ENCODE peak calls at places on chromosomes 16 and 17, in five cellular contexts. T is stimulated activated CD4-positive, alpha-beta T cell treated with anti-CD3 and anti-CD28 coated beads, Interleukin-4, amount 100 ng/mL, for 1 hour; A is CD8-positive, alpha-beta T cell; M is KG1; O is stimulated activated naive CD8-positive, alpha-beta T cell treated with anti-CD3 and anti-CD28 coated beads, Interleukin-15, amount 100 ng/mL, for 72 hours. V is an unnamed sample.

GRCh38 chr17:29549169-29549935 is 17.5 kb downstream of the ABHD15 start:
- DNase-seq in T (no peak), M (no peak), O (no peak), A (no peak), V (peak; percentile 54)

GRCh38 chr16:84247844-84248243 is 8.0 kb upstream of the KCNG4 start:
- DNase-seq in O (no peak), T (no peak), M (no peak), A (no peak), V (peak; percentile 92)

GRCh38 chr17:57861000-57861736 is 11.3 kb upstream of the MRPS23 start:
- DNase-seq in T (peak; percentile 35), A (peak; percentile 40), M (peak; percentile 39), O (peak; percentile 34), V (peak; percentile 77)

GRCh38 chr17:80265205-80266068 is 4.8 kb downstream of the RNF213 start:
- DNase-seq in A (peak; percentile 66), O (peak; percentile 92), M (no peak), T (peak; percentile 61), V (no peak)

GRCh38 chr17:32461853-32462617 is 17.7 kb downstream of the PSMD11 start:
- DNase-seq in O (peak; percentile 61), M (peak; percentile 55), A (peak; percentile 65), T (peak; percentile 67), V (peak; percentile 51)

GRCh38 chr17:63150466-63150865 is 184.4 kb downstream of the TANC2 start:
- DNase-seq in O (no peak), M (no peak), T (no peak), A (no peak), V (no peak)

GRCh38 chr16:3051489-3051888 is 5.1 kb downstream of the MMP25 start:
- DNase-seq in O (no peak), M (no peak), T (no peak), A (no peak), V (no peak)

GRCh38 chr16:66287916-66288315 is 78.6 kb upstream of the CDH5 start:
- DNase-seq in O (peak; percentile 4), M (no peak), T (no peak), A (no peak), V (no peak)

GRCh38 chr17:49715221-49715620 is 7.5 kb upstream of the SLC35B1 start:
- DNase-seq in O (peak; percentile 56), M (no peak), A (peak; percentile 44), T (no peak), V (no peak)

GRCh38 chr17:55783684-55784245 is 32.9 kb downstream of the PCTP start:
- DNase-seq in A (no peak), O (no peak), M (peak; percentile 17), T (no peak), V (no peak)

GRCh38 chr17:53896047-53896446 is 73.3 kb downstream of the KIF2B start:
- DNase-seq in T (no peak), A (no peak), O (no peak), M (no peak), V (no peak)

GRCh38 chr16:30698816-30699614 is at the start of gene SRCAP:
- DNase-seq in O (peak; percentile 89), A (peak; percentile 79), T (peak; percentile 84), M (peak; percentile 60), V (peak; percentile 80)

V was measured in M059J.